ENCODE peak calls at places on chromosomes 1 and 21, in six cellular contexts. One of them, this sample, is unnamed.

GRCh38 chr21:25887646-25888321 is 153.0 kb downstream of the GABPA start:
- DNase-seq in astrocyte: no peak
- DNase-seq in lower leg skin: no peak
- DNase-seq in GM12865: no peak
- DNase-seq in ovary: no peak
- DNase-seq in left lung: no peak
- DNase-seq in this sample: no peak

GRCh38 chr21:45880097-45881068 is 101.2 kb upstream of the COL6A1 start:
- DNase-seq in astrocyte: peak
- DNase-seq in lower leg skin: peak
- DNase-seq in GM12865: peak
- DNase-seq in ovary: no peak
- DNase-seq in left lung: peak
- DNase-seq in this sample: peak

GRCh38 chr21:14479387-14479786 is 66.7 kb downstream of the SAMSN1 start:
- DNase-seq in astrocyte: no peak
- DNase-seq in lower leg skin: no peak
- DNase-seq in GM12865: no peak
- DNase-seq in ovary: no peak
- DNase-seq in left lung: no peak
- DNase-seq in this sample: no peak

GRCh38 chr1:75908717-75909152 is 23.5 kb downstream of the ASB17 start:
- DNase-seq in astrocyte: peak
- DNase-seq in lower leg skin: no peak
- DNase-seq in GM12865: peak
- DNase-seq in ovary: no peak
- DNase-seq in left lung: no peak
- DNase-seq in this sample: peak

GRCh38 chr1:58500036-58500435 is 46.5 kb downstream of the OMA1 start:
- DNase-seq in astrocyte: no peak
- DNase-seq in lower leg skin: no peak
- DNase-seq in GM12865: no peak
- DNase-seq in ovary: no peak
- DNase-seq in left lung: no peak
- DNase-seq in this sample: no peak

GRCh38 chr1:206932271-206932670 is 10.5 kb upstream of the FCMR start:
- DNase-seq in astrocyte: no peak
- DNase-seq in lower leg skin: no peak
- DNase-seq in GM12865: no peak
- DNase-seq in ovary: no peak
- DNase-seq in left lung: no peak
- DNase-seq in this sample: no peak

GRCh38 chr1:167455786-167456446 is 62.4 kb downstream of the CD247 start:
- DNase-seq in astrocyte: no peak
- DNase-seq in lower leg skin: no peak
- DNase-seq in GM12865: peak
- DNase-seq in ovary: peak
- DNase-seq in left lung: no peak
- DNase-seq in this sample: peak

GRCh38 chr1:32265846-32266245 is 14.8 kb downstream of the LCK start:
- DNase-seq in astrocyte: no peak
- DNase-seq in lower leg skin: no peak
- DNase-seq in GM12865: no peak
- DNase-seq in ovary: no peak
- DNase-seq in left lung: no peak
- DNase-seq in this sample: no peak

GRCh38 chr1:192491804-192492554 is 83.6 kb upstream of the RGS1 start:
- DNase-seq in astrocyte: no peak
- DNase-seq in lower leg skin: no peak
- DNase-seq in GM12865: no peak
- DNase-seq in ovary: no peak
- DNase-seq in left lung: no peak
- DNase-seq in this sample: no peak

GRCh38 chr21:31335957-31336738 is 7.9 kb downstream of the TIAM1 start:
- DNase-seq in astrocyte: peak
- DNase-seq in lower leg skin: no peak
- DNase-seq in GM12865: peak
- DNase-seq in ovary: no peak
- DNase-seq in left lung: no peak
- DNase-seq in this sample: peak

GRCh38 chr1:115713906-115714305 is 54.6 kb downstream of the CASQ2 start:
- DNase-seq in astrocyte: no peak
- DNase-seq in lower leg skin: no peak
- DNase-seq in GM12865: no peak
- DNase-seq in ovary: no peak
- DNase-seq in left lung: no peak
- DNase-seq in this sample: no peak

GRCh38 chr1:115718011-115718754 is 50.3 kb downstream of the CASQ2 start:
- DNase-seq in astrocyte: peak
- DNase-seq in lower leg skin: no peak
- DNase-seq in GM12865: no peak
- DNase-seq in ovary: no peak
- DNase-seq in left lung: no peak
- DNase-seq in this sample: no peak

GRCh38 chr1:115714572-115715141 is 53.9 kb downstream of the CASQ2 start:
- DNase-seq in astrocyte: no peak
- DNase-seq in lower leg skin: peak
- DNase-seq in GM12865: no peak
- DNase-seq in ovary: no peak
- DNase-seq in left lung: no peak
- DNase-seq in this sample: no peak

GRCh38 chr1:115712911-115713609 is 55.5 kb downstream of the CASQ2 start:
- DNase-seq in astrocyte: no peak
- DNase-seq in lower leg skin: no peak
- DNase-seq in GM12865: no peak
- DNase-seq in ovary: no peak
- DNase-seq in left lung: no peak
- DNase-seq in this sample: no peak

DNA sequence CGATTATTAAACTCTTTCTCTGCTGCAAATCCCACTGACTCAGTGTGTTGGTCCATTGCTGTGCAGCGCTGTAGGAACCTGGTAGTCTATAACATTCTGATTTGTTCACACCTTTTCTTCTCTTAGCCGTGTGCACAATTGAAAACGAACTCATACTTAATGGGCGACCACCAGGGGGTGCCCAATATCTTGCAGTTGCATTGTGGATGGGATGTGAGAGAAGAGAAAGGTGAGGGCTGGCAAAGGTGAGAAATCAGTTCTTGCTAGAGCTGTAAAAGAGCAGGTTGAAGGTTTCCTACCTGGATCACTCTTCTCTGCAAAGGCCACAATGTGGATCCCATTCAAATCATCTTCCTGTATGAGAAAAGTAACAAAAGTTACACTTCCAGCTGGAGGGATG is 51.0 kb downstream of the CASQ2 start:
- DNase-seq in astrocyte: peak
- DNase-seq in lower leg skin: no peak
- DNase-seq in GM12865: peak
- DNase-seq in ovary: no peak
- DNase-seq in left lung: no peak
- DNase-seq in this sample: peak
- H3K4me3 ChIP-seq in astrocyte: no peak
- H3K4me3 ChIP-seq in lower leg skin: no peak
- H3K4me3 ChIP-seq in GM12865: no peak
- H3K4me3 ChIP-seq in ovary: no peak
- H3K4me3 ChIP-seq in left lung: no peak
- H3K4me3 ChIP-seq in this sample: no peak

GRCh38 chr1:77678628-77679610 is 3.5 kb downstream of the ZZZ3 start:
- DNase-seq in astrocyte: no peak
- DNase-seq in lower leg skin: no peak
- DNase-seq in GM12865: no peak
- DNase-seq in ovary: no peak
- DNase-seq in left lung: no peak
- DNase-seq in this sample: no peak
- H3K4me3 ChIP-seq in astrocyte: no peak
- H3K4me3 ChIP-seq in lower leg skin: no peak
- H3K4me3 ChIP-seq in GM12865: no peak
- H3K4me3 ChIP-seq in ovary: no peak
- H3K4me3 ChIP-seq in left lung: no peak
- H3K4me3 ChIP-seq in this sample: no peak

DNA sequence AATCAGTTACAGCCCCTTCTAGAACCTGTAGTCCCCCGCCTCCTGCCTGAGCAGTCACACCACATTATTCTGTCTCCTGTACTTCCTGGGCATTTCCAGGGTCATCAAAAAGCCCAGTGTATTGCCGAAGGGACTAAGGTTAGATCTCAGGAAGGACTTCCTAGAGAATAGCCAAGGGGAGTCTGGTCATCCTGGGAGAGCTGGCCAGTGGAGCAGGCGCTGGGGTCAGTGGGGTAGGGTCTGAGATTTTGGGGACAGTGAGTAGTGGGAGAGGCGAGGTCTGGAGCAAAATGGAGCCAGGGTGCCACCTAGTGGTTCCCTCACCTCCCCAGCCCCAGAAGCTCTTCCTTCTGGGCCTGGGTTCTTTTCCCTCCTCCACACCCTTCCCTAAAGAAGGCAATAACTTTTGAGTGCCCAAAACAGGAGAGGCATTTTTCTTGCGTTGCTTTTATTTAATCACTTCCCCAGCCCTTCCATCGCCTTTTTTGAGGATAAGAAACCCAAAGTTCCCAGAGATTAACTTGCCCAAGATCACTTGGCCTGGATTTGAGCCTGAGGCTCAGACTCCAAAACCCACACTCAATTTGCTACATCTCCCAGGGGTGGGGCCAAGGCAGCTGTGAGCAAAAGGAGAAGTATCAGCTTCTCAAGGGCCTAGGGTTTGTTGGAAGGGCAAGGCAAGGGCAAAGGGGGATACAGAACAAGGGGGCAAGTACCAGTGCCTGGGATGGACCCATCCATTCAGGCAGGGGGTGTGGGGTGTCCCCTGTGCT is 7.3 kb upstream of the PMVK start:
- DNase-seq in astrocyte: no peak
- DNase-seq in lower leg skin: no peak
- DNase-seq in GM12865: peak
- DNase-seq in ovary: no peak
- DNase-seq in left lung: no peak
- DNase-seq in this sample: peak
- H3K4me3 ChIP-seq in astrocyte: no peak
- H3K4me3 ChIP-seq in lower leg skin: no peak
- H3K4me3 ChIP-seq in GM12865: peak
- H3K4me3 ChIP-seq in ovary: no peak
- H3K4me3 ChIP-seq in left lung: no peak
- H3K4me3 ChIP-seq in this sample: no peak

GRCh38 chr1:21933397-21934248 is 3.5 kb downstream of the HSPG2 start:
- DNase-seq in astrocyte: peak
- DNase-seq in lower leg skin: peak
- DNase-seq in GM12865: no peak
- DNase-seq in ovary: peak
- DNase-seq in left lung: peak
- DNase-seq in this sample: no peak
- H3K4me3 ChIP-seq in astrocyte: no peak
- H3K4me3 ChIP-seq in lower leg skin: no peak
- H3K4me3 ChIP-seq in GM12865: no peak
- H3K4me3 ChIP-seq in ovary: no peak
- H3K4me3 ChIP-seq in left lung: no peak
- H3K4me3 ChIP-seq in this sample: peak

This sample was measured in fibroblast of the aortic adventitia.